ENCODE peak calls at places on chromosomes 11 and 22, in seven cellular contexts. X is IMR-90, D is neuronal stem cell, K is H9, S is mesenchymal stem cell, I is mesendoderm, U is trophoblast cell. E is an unnamed sample.

GRCh38 chr11:132734217-132734616 is 798.1 kb downstream of the OPCML start:
- DNase-seq in X (peak; percentile 90), D (no peak), K (no peak), S (peak; percentile 48), I (peak; percentile 18), U (no peak), E (no peak)

GRCh38 chr11:69360606-69361005 is 66.7 kb downstream of the MYEOV start:
- DNase-seq in X (no peak), D (no peak), K (peak; percentile 20), S (no peak), I (no peak), U (no peak), E (no peak)

GRCh38 chr11:44071157-44071556 is 5.1 kb downstream of the ACCS start:
- DNase-seq in X (no peak), D (no peak), K (peak; percentile 51), S (no peak), I (peak; percentile 34), U (no peak), E (no peak)

GRCh38 chr11:326842-327580 is 6.4 kb upstream of the IFITM3 start:
- DNase-seq in X (peak; percentile 42), D (no peak), K (no peak), S (peak; percentile 51), I (no peak), U (no peak), E (no peak)

GRCh38 chr11:6583584-6583983 is 19.8 kb downstream of the RRP8 start:
- DNase-seq in X (no peak), D (no peak), K (no peak), S (no peak), I (no peak), U (no peak), E (no peak)

GRCh38 chr11:116958246-116958645 is 120.8 kb upstream of the APOA1 start:
- DNase-seq in X (no peak), D (no peak), K (no peak), S (no peak), I (no peak), U (no peak), E (no peak)

GRCh38 chr11:120097721-120098385 is 40.1 kb downstream of the TRIM29 start:
- DNase-seq in X (no peak), D (no peak), K (no peak), S (no peak), I (peak; percentile 78), U (no peak), E (no peak)

GRCh38 chr11:79101736-79102135 is 339.1 kb downstream of the TENM4 start:
- DNase-seq in X (no peak), D (no peak), K (no peak), S (no peak), I (no peak), U (no peak), E (no peak)

GRCh38 chr22:45284705-45285305 is at the start of gene UPK3A:
- DNase-seq in X (no peak), D (peak; percentile 64), K (peak; percentile 89), S (peak; percentile 29), I (peak; percentile 68), U (peak; percentile 34), E (no peak)

GRCh38 chr22:31876156-31877035 is 67.9 kb upstream of the YWHAH start:
- DNase-seq in X (no peak), D (no peak), K (no peak), S (no peak), I (no peak), U (no peak), E (no peak)

GRCh38 chr11:120134931-120135228 is 3.0 kb downstream of the TRIM29 start:
- DNase-seq in X (no peak), D (no peak), K (peak; percentile 16), S (no peak), I (no peak), U (no peak), E (no peak)

GRCh38 chr11:72741429-72741833 is 10.8 kb downstream of the ARAP1 start:
- DNase-seq in X (no peak), D (no peak), K (peak; percentile 62), S (peak; percentile 86), I (peak; percentile 96), U (peak; percentile 34), E (no peak)

GRCh38 chr22:20741634-20742581 is 32.0 kb upstream of the SERPIND1 start:
- DNase-seq in X (peak; percentile 13), D (peak; percentile 27), K (no peak), S (peak; percentile 19), I (peak; percentile 47), U (peak; percentile 40), E (peak; percentile 76)
- H2BK5ac ChIP-seq in X (no peak overlapping the region), D (no peak overlapping the region), K (no peak overlapping the region), S (no peak overlapping the region), I (no peak overlapping the region), U (no peak overlapping the region), E (no peak overlapping the region)

DNA sequence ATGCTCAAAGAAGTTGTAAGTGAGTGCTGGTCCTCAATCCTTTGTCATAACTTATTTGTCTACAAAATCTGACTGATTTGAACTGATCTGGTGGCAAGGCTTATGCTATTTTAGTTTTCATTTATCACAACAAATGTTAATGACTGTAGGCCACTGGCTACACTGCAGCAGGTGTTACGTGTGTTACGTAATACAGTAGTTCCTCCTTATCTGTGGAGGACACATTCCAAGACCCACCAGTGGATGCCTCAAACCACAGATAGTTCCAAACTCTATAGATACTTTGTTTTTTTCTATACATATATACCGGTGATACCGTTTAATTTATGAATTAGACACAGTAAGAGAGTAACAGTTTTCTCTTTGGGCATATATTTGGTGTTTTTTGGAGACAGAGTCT is 7.0 kb downstream of the MADD start:
- DNase-seq in X (no peak), D (no peak), K (no peak), S (no peak), I (no peak), U (no peak), E (no peak)
- H2BK5ac ChIP-seq in X (no peak overlapping the region), D (no peak overlapping the region), K (no peak overlapping the region), S (no peak overlapping the region), I (no peak overlapping the region), U (no peak overlapping the region), E (no peak overlapping the region)

DNA sequence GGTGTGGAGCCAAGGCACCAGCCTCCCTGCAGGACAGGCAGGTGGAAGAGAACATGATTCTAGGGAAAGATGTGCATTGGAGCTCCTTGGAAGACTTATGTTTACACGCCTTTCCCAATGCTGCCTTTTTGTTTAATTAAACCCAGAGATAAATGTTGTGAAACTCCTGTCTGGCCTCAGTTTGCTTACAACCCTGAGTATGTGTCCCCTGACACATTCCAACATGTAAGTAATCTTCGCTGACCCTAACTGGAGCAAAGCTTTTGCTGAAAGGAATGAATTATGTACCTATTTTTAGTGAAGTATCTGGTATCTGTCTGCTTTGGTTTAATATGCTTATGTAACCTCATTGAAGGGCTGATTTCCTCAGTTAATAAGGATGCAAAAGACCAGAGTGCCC is 56.7 kb downstream of the APIP start:
- DNase-seq in X (no peak), D (no peak), K (no peak), S (peak; percentile 34), I (no peak), U (no peak), E (no peak)
- H2BK5ac ChIP-seq in X (no peak overlapping the region), D (no peak overlapping the region), K (no peak overlapping the region), S (no peak overlapping the region), I (no peak overlapping the region), U (no peak overlapping the region), E (no peak overlapping the region)

GRCh38 chr11:95325777-95326258 is 94.8 kb upstream of the SESN3 start:
- DNase-seq in X (no peak), D (no peak), K (no peak), S (no peak), I (no peak), U (no peak), E (no peak)
- H2BK5ac ChIP-seq in X (no peak overlapping the region), D (no peak overlapping the region), K (no peak overlapping the region), S (no peak overlapping the region), I (no peak overlapping the region), U (no peak overlapping the region), E (no peak overlapping the region)

GRCh38 chr22:47370448-47371262 is 608.2 kb downstream of the TBC1D22A start:
- DNase-seq in X (no peak), D (no peak), K (no peak), S (no peak), I (no peak), U (no peak), E (no peak)
- H2BK5ac ChIP-seq in X (no peak overlapping the region), D (no peak overlapping the region), K (no peak overlapping the region), S (no peak overlapping the region), I (no peak overlapping the region), U (no peak overlapping the region), E (no peak overlapping the region)

E was measured in H1.